ENCODE peak calls at places on chromosome 16, in ten cellular contexts. C, X, R, K, Z, M, G, P, S and V are unnamed samples.

GRCh38 chr16:69526831-69527655 is 38.7 kb upstream of the NFAT5 start:
- DNase-seq in C (no peak), X (no peak), R (no peak), K (no peak), Z (no peak), M (no peak), G (no peak), P (no peak), S (no peak), V (no peak)

GRCh38 chr16:57039148-57039812 is 49.9 kb downstream of the NLRC5 start:
- DNase-seq in C (no peak), X (no peak), R (no peak), K (peak; percentile 78), Z (peak; percentile 28), M (peak; percentile 42), G (peak; percentile 93), P (no peak), S (no peak), V (no peak)

GRCh38 chr16:4032768-4033167 is 83.5 kb downstream of the ADCY9 start:
- DNase-seq in C (peak; percentile 82), X (peak; percentile 48), R (peak; percentile 78), K (peak; percentile 32), Z (peak; percentile 26), M (peak; percentile 34), G (peak; percentile 16), P (peak; percentile 67), S (no peak), V (no peak)

GRCh38 chr16:89152831-89153700 is 18.5 kb upstream of the CDH15 start:
- DNase-seq in C (peak; percentile 46), X (peak; percentile 8), R (no peak), K (no peak), Z (no peak), M (no peak), G (no peak), P (no peak), S (no peak), V (no peak)

GRCh38 chr16:17160285-17160854 is 310.4 kb downstream of the XYLT1 start:
- DNase-seq in C (no peak), X (no peak), R (no peak), K (peak; percentile 61), Z (no peak), M (no peak), G (no peak), P (no peak), S (no peak), V (no peak)

GRCh38 chr16:30110661-30111060 is 2.7 kb downstream of the GDPD3 start:
- DNase-seq in C (no peak), X (no peak), R (no peak), K (no peak), Z (no peak), M (no peak), G (peak; percentile 30), P (no peak), S (no peak), V (no peak)

GRCh38 chr16:50722410-50722737 is 19.5 kb upstream of the CYLD start:
- DNase-seq in C (no peak), X (no peak), R (no peak), K (no peak), Z (no peak), M (no peak), G (no peak), P (no peak), S (no peak), V (no peak)

GRCh38 chr16:14324581-14324980 is 253.5 kb downstream of the MRTFB start:
- DNase-seq in C (no peak), X (no peak), R (no peak), K (peak; percentile 38), Z (no peak), M (no peak), G (peak; percentile 66), P (no peak), S (no peak), V (no peak)

GRCh38 chr16:59198487-59198886 is 464.4 kb upstream of the GOT2 start:
- DNase-seq in C (no peak), X (no peak), R (no peak), K (no peak), Z (no peak), M (no peak), G (no peak), P (no peak), S (no peak), V (no peak)

GRCh38 chr16:75262104-75262799 is 10.8 kb upstream of the BCAR1 start:
- DNase-seq in C (peak; percentile 84), X (peak; percentile 51), R (no peak), K (no peak), Z (no peak), M (no peak), G (peak; percentile 65), P (no peak), S (peak; percentile 68), V (no peak)

DNA sequence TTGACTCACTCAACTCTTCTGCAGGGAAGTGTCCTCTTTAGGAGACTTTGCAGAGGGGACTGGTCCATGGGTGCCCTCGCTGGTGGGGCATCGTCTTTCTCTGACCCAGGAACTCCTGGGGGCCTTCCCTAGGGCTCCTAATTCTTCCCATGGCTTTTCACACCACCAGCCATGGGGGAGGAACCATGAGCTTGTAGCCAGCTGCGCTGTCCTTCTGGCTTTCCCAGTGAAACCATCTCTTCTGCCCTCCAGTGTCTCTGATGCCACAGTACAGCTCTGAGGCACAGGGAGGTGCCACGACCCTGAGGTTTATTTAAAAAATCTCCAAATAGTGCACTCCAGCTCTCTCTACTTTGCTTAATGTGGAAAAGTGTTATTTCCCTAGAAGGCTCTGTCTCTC is 78.6 kb downstream of the SDR42E1 start:
- DNase-seq in C (no peak), X (no peak), R (no peak), K (no peak), Z (no peak), M (no peak), G (no peak), P (no peak), S (no peak), V (no peak)
- TF ChIP-seq CTCF in C (no peak), X (no peak), R (no peak), K (no peak), Z (no peak), M (no peak), G (peak; percentile 2), P (peak; percentile 40), S (no peak), V (no peak)

GRCh38 chr16:1540556-1540855 is 7.0 kb downstream of the TMEM204 start:
- DNase-seq in C (peak; percentile 31), X (no peak), R (no peak), K (no peak), Z (no peak), M (no peak), G (no peak), P (no peak), S (no peak), V (no peak)

GRCh38 chr16:1539720-1540555 is 6.5 kb downstream of the TMEM204 start:
- DNase-seq in C (no peak), X (no peak), R (no peak), K (no peak), Z (no peak), M (no peak), G (no peak), P (no peak), S (no peak), V (no peak)

GRCh38 chr16:1537763-1538289 is 4.4 kb downstream of the TMEM204 start:
- DNase-seq in C (peak; percentile 39), X (peak; percentile 11), R (no peak), K (no peak), Z (peak; percentile 56), M (no peak), G (no peak), P (no peak), S (no peak), V (no peak)

GRCh38 chr16:1537138-1537577 is 3.7 kb downstream of the TMEM204 start:
- DNase-seq in C (peak; percentile 44), X (peak; percentile 30), R (peak; percentile 62), K (no peak), Z (no peak), M (no peak), G (no peak), P (no peak), S (no peak), V (no peak)

DNA sequence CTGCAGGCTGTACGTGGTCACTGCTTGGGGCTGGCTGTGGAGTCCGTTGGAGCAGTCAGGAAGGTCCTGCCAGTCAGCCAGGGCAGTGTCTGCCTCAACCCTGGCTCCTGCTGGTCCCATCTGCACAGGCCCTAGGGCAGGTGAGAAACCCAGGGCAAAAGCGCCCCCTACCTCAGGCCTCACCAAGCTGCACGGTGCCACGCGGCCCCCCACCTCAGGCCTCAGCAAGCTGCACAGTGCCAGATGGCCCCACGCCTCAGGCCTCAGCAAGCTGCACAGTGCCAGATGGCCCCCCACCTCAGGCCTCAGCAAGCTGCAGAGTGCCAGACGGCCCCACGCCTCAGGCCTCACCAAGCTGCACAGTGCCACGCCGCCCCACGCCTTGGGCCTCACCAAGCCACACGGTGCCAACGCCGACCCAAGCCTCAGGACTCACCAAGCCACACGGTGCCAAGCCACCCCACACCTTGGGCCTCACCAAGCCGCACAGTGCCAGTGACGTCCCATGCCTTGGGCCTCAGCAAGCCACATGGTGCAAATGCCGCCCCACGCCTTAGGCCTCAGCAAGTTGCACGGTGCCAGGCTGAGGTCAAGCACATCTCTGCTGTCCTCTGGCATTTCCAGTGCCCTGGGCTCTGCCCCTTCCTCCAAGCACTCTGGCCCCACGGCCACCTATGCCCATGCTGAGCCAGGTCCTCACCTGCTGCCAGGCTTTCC is 5.5 kb downstream of the TMEM204 start:
- DNase-seq in C (no peak), X (peak; percentile 24), R (no peak), K (no peak), Z (peak; percentile 49), M (peak; percentile 47), G (no peak), P (no peak), S (no peak), V (no peak)
- TF ChIP-seq CTCF in C (no peak), X (peak; percentile 8), R (no peak), K (no peak), Z (no peak), M (peak; percentile 46), G (no peak), P (no peak), S (peak; percentile 16), V (no peak)

GRCh38 chr16:1564325-1564724 is 30.9 kb downstream of the TMEM204 start:
- DNase-seq in C (no peak), X (no peak), R (no peak), K (no peak), Z (peak; percentile 21), M (peak; percentile 46), G (no peak), P (no peak), S (no peak), V (no peak)
- TF ChIP-seq CTCF in C (no peak), X (peak; percentile 43), R (peak; percentile 27), K (peak; percentile 17), Z (no peak), M (peak; percentile 32), G (peak; percentile 30), P (no peak), S (peak; percentile 24), V (no peak)

DNA sequence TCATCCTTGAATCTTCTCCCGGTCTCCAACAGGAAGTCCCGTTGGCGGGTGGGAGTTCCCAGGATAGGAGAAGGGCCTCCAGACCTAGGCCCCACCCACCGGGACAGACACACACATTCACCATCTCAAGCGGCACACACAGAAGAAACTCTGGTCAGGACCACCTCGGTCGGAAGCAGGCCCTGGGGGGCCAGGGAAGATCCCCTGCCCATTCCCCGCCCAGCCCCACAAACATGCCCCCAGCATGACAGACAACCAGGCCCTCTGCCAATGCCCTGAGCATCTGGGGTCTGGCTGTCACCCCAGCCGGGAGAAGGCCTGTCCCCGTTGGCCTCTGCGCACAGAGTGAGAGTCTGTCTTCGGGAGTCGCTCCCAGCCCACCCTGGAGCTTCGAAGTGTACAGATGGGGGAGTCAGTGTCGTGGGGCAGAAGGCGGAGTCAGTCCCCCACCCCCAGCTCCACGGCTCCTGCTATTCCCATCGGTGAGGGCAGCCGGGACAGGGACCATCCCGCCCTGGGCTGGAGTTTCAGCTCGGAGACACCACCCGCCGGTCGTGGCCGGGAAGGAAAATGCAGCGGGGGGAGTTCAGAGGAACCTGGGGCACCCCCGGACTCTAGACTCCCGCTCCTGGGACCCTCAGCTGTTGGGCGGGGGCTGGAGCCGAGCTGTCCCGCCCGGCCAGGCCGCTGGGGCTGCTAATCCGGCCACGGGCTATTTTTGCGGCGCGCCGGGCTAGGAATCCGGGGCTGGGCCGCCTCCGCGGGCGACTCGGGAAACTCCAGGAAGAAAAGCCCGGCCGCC is 690 bp downstream of the RHBDF1 start:
- DNase-seq in C (peak; percentile 83), X (peak; percentile 62), R (peak; percentile 81), K (peak; percentile 63), Z (no peak), M (no peak), G (peak; percentile 69), P (peak; percentile 95), S (peak; percentile 66), V (no peak)
- TF ChIP-seq CTCF in C (no peak), X (no peak), R (no peak), K (no peak), Z (no peak), M (no peak), G (no peak), P (no peak), S (no peak), V (no peak)